ENCODE peak calls at places on chromosomes 11 and 22, in ten cellular contexts. A is stimulated activated CD4-positive, alpha-beta T cell treated with anti-CD3 and anti-CD28 coated beads, Interleukin-15, amount 100 ng/mL, for 1 hour; C is NCI-H748 treated with DMSO at 0.1 percent for 48 hours; P is Caki2; G is activated CD4-positive, alpha-beta T cell treated with anti-CD3 and anti-CD28 coated beads, Interleukin-2, amount 10 ng/mL, durations not matched to agents 7 days and 5 days; U is Kasumi-1; B is BJ; D is GF-D8; R is spleen; K is GM12892. W is an unnamed sample.

GRCh38 chr11:119727523-119728081 is 1.4 kb downstream of the NECTIN1 start:
- DNase-seq in U (no peak), G (no peak), A (no peak), C (no peak), R (peak; percentile 90), D (no peak), K (no peak), P (no peak), B (no peak), W (no peak)

GRCh38 chr11:69301491-69302401 is 7.8 kb downstream of the MYEOV start:
- DNase-seq in R (no peak), A (no peak), G (no peak), P (peak; percentile 98), K (no peak), B (peak; percentile 71), D (no peak), C (no peak), U (no peak), W (peak; percentile 50)

GRCh38 chr22:43198126-43198525 is 11.2 kb upstream of the TTLL12 start:
- DNase-seq in U (no peak), P (no peak), C (no peak), G (no peak), R (no peak), D (no peak), B (no peak), A (no peak), K (no peak), W (no peak)

GRCh38 chr11:17164361-17165246 is 43.2 kb downstream of the PIK3C2A start:
- DNase-seq in A (no peak), K (no peak), P (no peak), C (no peak), G (no peak), R (no peak), U (no peak), D (no peak), B (peak; percentile 23), W (no peak)

GRCh38 chr11:118658372-118659313 is 20.8 kb downstream of the TREH start:
- DNase-seq in C (no peak), K (no peak), R (no peak), G (no peak), D (no peak), A (no peak), B (no peak), P (peak; percentile 12), U (no peak), W (no peak)

GRCh38 chr11:126352934-126353801 is 2.3 kb upstream of the ST3GAL4 start:
- DNase-seq in K (no peak), A (no peak), R (peak; percentile 20), D (peak; percentile 99), C (no peak), G (no peak), U (peak; percentile 18), P (peak; percentile 52), B (no peak), W (no peak)

GRCh38 chr11:125448136-125448535 is 47.9 kb downstream of the FEZ1 start:
- DNase-seq in B (no peak), K (no peak), D (no peak), A (no peak), R (no peak), P (no peak), G (no peak), U (no peak), C (no peak), W (no peak)

GRCh38 chr11:15912825-15913224 is 443.5 kb downstream of the SOX6 start:
- DNase-seq in G (no peak), A (no peak), D (no peak), B (no peak), K (no peak), P (no peak), R (no peak), U (no peak), C (no peak), W (no peak)

GRCh38 chr11:120682866-120683265 is 171.3 kb downstream of the GRIK4 start:
- DNase-seq in B (no peak), P (no peak), C (no peak), D (no peak), K (no peak), A (no peak), G (no peak), R (no peak), U (no peak), W (no peak)

GRCh38 chr11:66976048-66976467 is 954 bp downstream of the C11orf86 start:
- DNase-seq in C (no peak), R (no peak), U (no peak), A (no peak), K (no peak), B (no peak), P (no peak), D (no peak), G (no peak), W (no peak)

GRCh38 chr11:44775366-44776356 is 48.9 kb downstream of the TSPAN18 start:
- DNase-seq in G (peak; percentile 49), A (peak; percentile 35), K (peak; percentile 50), P (peak; percentile 10), C (no peak), U (peak; percentile 67), R (peak; percentile 75), B (no peak), D (no peak), W (no peak)

GRCh38 chr11:122872046-122872445 is 10.5 kb upstream of the JHY start:
- DNase-seq in B (no peak), C (no peak), U (no peak), R (no peak), D (no peak), A (no peak), P (no peak), G (no peak), K (no peak), W (no peak)

GRCh38 chr11:2447253-2447950 is 2.6 kb downstream of the KCNQ1 start:
- DNase-seq in R (peak; percentile 79), U (no peak), K (no peak), B (no peak), G (no peak), P (no peak), A (no peak), D (no peak), C (no peak), W (peak; percentile 58)

GRCh38 chr11:3109921-3110706 is 52.9 kb upstream of the CARS1 start:
- DNase-seq in R (peak; percentile 82), P (no peak), D (no peak), A (peak; percentile 12), C (peak; percentile 38), B (no peak), G (peak; percentile 23), U (peak; percentile 4), K (peak; percentile 64), W (peak; percentile 56)

GRCh38 chr11:6566704-6567370 is 36.6 kb downstream of the RRP8 start:
- DNase-seq in A (no peak), R (peak; percentile 54), B (no peak), G (no peak), D (no peak), K (no peak), C (no peak), P (no peak), U (no peak), W (no peak)

GRCh38 chr11:353315-353857 is 15.9 kb upstream of the B4GALNT4 start:
- DNase-seq in U (no peak), R (peak; percentile 83), D (no peak), B (peak; percentile 62), P (no peak), K (no peak), C (no peak), A (no peak), G (no peak), W (peak; percentile 84)

GRCh38 chr11:66685276-66686099 is 7.8 kb upstream of the RBM4B start:
- DNase-seq in G (no peak), U (no peak), B (no peak), D (no peak), P (no peak), K (no peak), C (no peak), A (no peak), R (peak; percentile 71), W (peak; percentile 45)

W was measured in breast epithelium.